ENCODE peak calls at places on chromosomes 2 and 18, in eight cellular contexts. One of them, this sample, is unnamed.

GRCh38 chr2:71801969-71802368 is 345.7 kb downstream of the CYP26B1 start:
- DNase-seq in HL-60: no peak
- DNase-seq in WTC11: peak; percentile 88
- DNase-seq in osteocyte: no peak
- DNase-seq in A549: peak; percentile 58
- DNase-seq in coronary artery: peak; percentile 76
- DNase-seq in GM20000: no peak
- DNase-seq in psoas muscle: peak; percentile 84
- DNase-seq in this sample: no peak

GRCh38 chr2:151880586-151880985 is 52.4 kb upstream of the ARL5A start:
- DNase-seq in HL-60: no peak
- DNase-seq in WTC11: no peak
- DNase-seq in osteocyte: no peak
- DNase-seq in A549: no peak
- DNase-seq in coronary artery: no peak
- DNase-seq in GM20000: no peak
- DNase-seq in psoas muscle: no peak
- DNase-seq in this sample: no peak

GRCh38 chr2:190451561-190452176 is 43.5 kb downstream of the MFSD6 start:
- DNase-seq in HL-60: no peak
- DNase-seq in WTC11: no peak
- DNase-seq in osteocyte: no peak
- DNase-seq in A549: no peak
- DNase-seq in coronary artery: no peak
- DNase-seq in GM20000: no peak
- DNase-seq in psoas muscle: no peak
- DNase-seq in this sample: no peak

GRCh38 chr2:239024226-239024625 is 176.3 kb downstream of the TWIST2 start:
- DNase-seq in HL-60: no peak
- DNase-seq in WTC11: no peak
- DNase-seq in osteocyte: no peak
- DNase-seq in A549: no peak
- DNase-seq in coronary artery: no peak
- DNase-seq in GM20000: no peak
- DNase-seq in psoas muscle: no peak
- DNase-seq in this sample: no peak

GRCh38 chr2:98348066-98348561 is 1.9 kb downstream of the CNGA3 start:
- DNase-seq in HL-60: no peak
- DNase-seq in WTC11: peak; percentile 67
- DNase-seq in osteocyte: no peak
- DNase-seq in A549: peak; percentile 19
- DNase-seq in coronary artery: no peak
- DNase-seq in GM20000: no peak
- DNase-seq in psoas muscle: no peak
- DNase-seq in this sample: no peak

GRCh38 chr2:164504253-164504652 is 117.0 kb downstream of the GRB14 start:
- DNase-seq in HL-60: no peak
- DNase-seq in WTC11: peak; percentile 69
- DNase-seq in osteocyte: no peak
- DNase-seq in A549: peak; percentile 29
- DNase-seq in coronary artery: no peak
- DNase-seq in GM20000: no peak
- DNase-seq in psoas muscle: no peak
- DNase-seq in this sample: no peak

GRCh38 chr2:161273038-161273760 is 35.0 kb upstream of the PSMD14 start:
- DNase-seq in HL-60: no peak
- DNase-seq in WTC11: no peak
- DNase-seq in osteocyte: no peak
- DNase-seq in A549: peak; percentile 63
- DNase-seq in coronary artery: no peak
- DNase-seq in GM20000: peak; percentile 39
- DNase-seq in psoas muscle: no peak
- DNase-seq in this sample: no peak

GRCh38 chr18:51235011-51235789 is 37.7 kb upstream of the MEX3C start:
- DNase-seq in HL-60: no peak
- DNase-seq in WTC11: no peak
- DNase-seq in osteocyte: peak; percentile 74
- DNase-seq in A549: peak; percentile 48
- DNase-seq in coronary artery: no peak
- DNase-seq in GM20000: peak; percentile 13
- DNase-seq in psoas muscle: no peak
- DNase-seq in this sample: no peak

GRCh38 chr2:189933911-189934399 is 128.6 kb downstream of the MSTN start:
- DNase-seq in HL-60: no peak
- DNase-seq in WTC11: no peak
- DNase-seq in osteocyte: no peak
- DNase-seq in A549: peak; percentile 70
- DNase-seq in coronary artery: no peak
- DNase-seq in GM20000: no peak
- DNase-seq in psoas muscle: no peak
- DNase-seq in this sample: no peak

GRCh38 chr2:203758841-203759691 is 52.6 kb downstream of the CD28 start:
- DNase-seq in HL-60: peak; percentile 28
- DNase-seq in WTC11: no peak
- DNase-seq in osteocyte: no peak
- DNase-seq in A549: peak; percentile 48
- DNase-seq in coronary artery: no peak
- DNase-seq in GM20000: no peak
- DNase-seq in psoas muscle: no peak
- DNase-seq in this sample: no peak

GRCh38 chr2:177682768-177683472 is 290.3 kb downstream of the AGPS start:
- DNase-seq in HL-60: no peak
- DNase-seq in WTC11: no peak
- DNase-seq in osteocyte: no peak
- DNase-seq in A549: no peak
- DNase-seq in coronary artery: no peak
- DNase-seq in GM20000: no peak
- DNase-seq in psoas muscle: no peak
- DNase-seq in this sample: no peak

GRCh38 chr2:240203031-240203841 is 62.8 kb upstream of the OTOS start:
- DNase-seq in HL-60: no peak
- DNase-seq in WTC11: no peak
- DNase-seq in osteocyte: no peak
- DNase-seq in A549: no peak
- DNase-seq in coronary artery: no peak
- DNase-seq in GM20000: no peak
- DNase-seq in psoas muscle: no peak
- DNase-seq in this sample: no peak

GRCh38 chr2:18690342-18690741 is 101.0 kb upstream of the NT5C1B start:
- DNase-seq in HL-60: no peak
- DNase-seq in WTC11: peak; percentile 76
- DNase-seq in osteocyte: no peak
- DNase-seq in A549: peak; percentile 16
- DNase-seq in coronary artery: no peak
- DNase-seq in GM20000: no peak
- DNase-seq in psoas muscle: no peak
- DNase-seq in this sample: no peak

GRCh38 chr2:240205348-240205747 is 64.9 kb upstream of the OTOS start:
- DNase-seq in HL-60: no peak
- DNase-seq in WTC11: peak; percentile 20
- DNase-seq in osteocyte: no peak
- DNase-seq in A549: peak; percentile 45
- DNase-seq in coronary artery: no peak
- DNase-seq in GM20000: no peak
- DNase-seq in psoas muscle: peak; percentile 85
- DNase-seq in this sample: peak; percentile 14

GRCh38 chr2:133072837-133073694 is 403.1 kb upstream of the LYPD1 start:
- DNase-seq in HL-60: no peak
- DNase-seq in WTC11: no peak
- DNase-seq in osteocyte: no peak
- DNase-seq in A549: peak; percentile 7
- DNase-seq in coronary artery: no peak
- DNase-seq in GM20000: no peak
- DNase-seq in psoas muscle: no peak
- DNase-seq in this sample: no peak

GRCh38 chr2:121591199-121591598 is 58.1 kb downstream of the CLASP1 start:
- DNase-seq in HL-60: no peak
- DNase-seq in WTC11: no peak
- DNase-seq in osteocyte: no peak
- DNase-seq in A549: no peak
- DNase-seq in coronary artery: no peak
- DNase-seq in GM20000: no peak
- DNase-seq in psoas muscle: no peak
- DNase-seq in this sample: no peak

GRCh38 chr2:64914735-64915509 is 74.3 kb upstream of the SLC1A4 start:
- DNase-seq in HL-60: no peak
- DNase-seq in WTC11: no peak
- DNase-seq in osteocyte: no peak
- DNase-seq in A549: no peak
- DNase-seq in coronary artery: no peak
- DNase-seq in GM20000: peak; percentile 70
- DNase-seq in psoas muscle: no peak
- DNase-seq in this sample: no peak

GRCh38 chr2:126889501-126890135 is 9.1 kb upstream of the TEX51 start:
- DNase-seq in HL-60: no peak
- DNase-seq in WTC11: no peak
- DNase-seq in osteocyte: no peak
- DNase-seq in A549: no peak
- DNase-seq in coronary artery: peak; percentile 26
- DNase-seq in GM20000: no peak
- DNase-seq in psoas muscle: no peak
- DNase-seq in this sample: no peak

GRCh38 chr2:188813315-188813714 is 160.9 kb upstream of the COL3A1 start:
- DNase-seq in HL-60: no peak
- DNase-seq in WTC11: no peak
- DNase-seq in osteocyte: no peak
- DNase-seq in A549: no peak
- DNase-seq in coronary artery: no peak
- DNase-seq in GM20000: no peak
- DNase-seq in psoas muscle: no peak
- DNase-seq in this sample: no peak

GRCh38 chr18:43159091-43159490 is 43.6 kb upstream of the RIT2 start:
- DNase-seq in HL-60: no peak
- DNase-seq in WTC11: no peak
- DNase-seq in osteocyte: no peak
- DNase-seq in A549: no peak
- DNase-seq in coronary artery: no peak
- DNase-seq in GM20000: no peak
- DNase-seq in psoas muscle: no peak
- DNase-seq in this sample: no peak

GRCh38 chr2:190469770-190470169 is 61.6 kb downstream of the MFSD6 start:
- DNase-seq in HL-60: peak; percentile 1
- DNase-seq in WTC11: no peak
- DNase-seq in osteocyte: no peak
- DNase-seq in A549: peak; percentile 91
- DNase-seq in coronary artery: no peak
- DNase-seq in GM20000: no peak
- DNase-seq in psoas muscle: no peak
- DNase-seq in this sample: no peak

GRCh38 chr2:145036421-145036901 is 516.5 kb upstream of the ZEB2 start:
- DNase-seq in HL-60: no peak
- DNase-seq in WTC11: no peak
- DNase-seq in osteocyte: no peak
- DNase-seq in A549: peak; percentile 37
- DNase-seq in coronary artery: no peak
- DNase-seq in GM20000: no peak
- DNase-seq in psoas muscle: no peak
- DNase-seq in this sample: no peak

DNA sequence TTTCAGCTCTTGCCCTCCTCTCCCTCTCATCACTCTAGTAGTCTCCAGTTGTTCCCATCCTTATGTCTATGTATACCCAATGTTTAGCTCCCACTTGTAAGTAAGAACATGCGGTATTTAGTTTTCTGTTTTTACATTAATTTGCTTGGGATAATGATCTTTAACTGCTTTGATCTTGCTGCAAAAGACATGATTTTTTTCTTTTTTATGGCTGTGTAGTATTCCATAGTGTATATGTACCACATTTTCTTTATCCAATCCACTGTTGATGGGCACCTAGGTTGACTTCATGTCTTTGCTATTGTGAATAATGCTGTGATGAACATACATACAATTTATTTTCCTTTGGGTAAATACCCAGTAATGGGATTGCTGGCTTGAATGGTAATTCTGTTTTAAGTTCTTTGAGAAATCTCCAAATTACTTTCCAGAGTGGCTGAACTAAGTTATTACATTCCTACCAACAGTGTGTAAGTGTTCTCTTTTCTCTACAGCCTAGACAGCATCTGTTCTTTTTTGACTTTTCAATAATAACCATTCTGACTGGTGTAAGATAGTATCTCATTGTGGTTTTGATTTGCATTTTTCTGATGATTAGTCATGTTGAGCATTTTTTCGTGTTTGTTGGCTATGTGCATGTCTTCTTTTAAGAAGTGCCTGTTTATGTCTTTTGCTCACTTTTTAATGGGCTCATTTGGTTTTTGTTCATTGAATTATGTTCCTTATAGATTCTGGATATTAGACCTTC is 179.6 kb upstream of the SLC39A10 start:
- DNase-seq in HL-60: no peak
- DNase-seq in WTC11: no peak
- DNase-seq in osteocyte: no peak
- DNase-seq in A549: no peak
- DNase-seq in coronary artery: no peak
- DNase-seq in GM20000: no peak
- DNase-seq in psoas muscle: no peak
- DNase-seq in this sample: no peak
- TF ChIP-seq CTCF in HL-60: no peak
- TF ChIP-seq CTCF in WTC11: no peak
- TF ChIP-seq CTCF in osteocyte: no peak
- TF ChIP-seq CTCF in A549: no peak
- TF ChIP-seq CTCF in coronary artery: no peak
- TF ChIP-seq CTCF in GM20000: no peak
- TF ChIP-seq CTCF in psoas muscle: no peak
- TF ChIP-seq CTCF in this sample: no peak

GRCh38 chr2:157470321-157470720 is 26.4 kb upstream of the CYTIP start:
- DNase-seq in HL-60: no peak
- DNase-seq in WTC11: no peak
- DNase-seq in osteocyte: no peak
- DNase-seq in A549: no peak
- DNase-seq in coronary artery: no peak
- DNase-seq in GM20000: peak; percentile 42
- DNase-seq in psoas muscle: no peak
- DNase-seq in this sample: no peak
- TF ChIP-seq CTCF in HL-60: no peak
- TF ChIP-seq CTCF in WTC11: no peak
- TF ChIP-seq CTCF in osteocyte: no peak
- TF ChIP-seq CTCF in A549: no peak
- TF ChIP-seq CTCF in coronary artery: no peak
- TF ChIP-seq CTCF in GM20000: no peak
- TF ChIP-seq CTCF in psoas muscle: no peak
- TF ChIP-seq CTCF in this sample: no peak

DNA sequence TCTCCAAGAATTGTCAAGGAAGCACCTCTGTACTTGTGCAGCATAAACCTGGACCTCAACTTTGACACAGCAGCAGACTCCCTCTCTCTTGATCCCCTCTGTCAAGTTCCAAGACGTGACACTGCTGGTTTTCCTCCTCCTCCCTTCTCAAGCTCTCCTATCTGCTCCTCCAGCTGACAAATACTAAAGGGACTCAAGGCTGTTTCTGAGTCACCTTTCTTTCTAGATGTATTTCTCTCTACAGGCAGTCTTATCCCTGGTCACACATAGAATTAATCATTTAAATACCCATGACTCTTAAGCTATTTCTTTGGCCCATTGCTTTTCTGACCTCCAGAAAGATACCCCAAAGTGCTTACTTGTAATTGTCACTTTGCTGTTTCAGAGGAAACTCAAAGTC is 53.5 kb downstream of the SEPTIN10 start:
- DNase-seq in HL-60: no peak
- DNase-seq in WTC11: no peak
- DNase-seq in osteocyte: no peak
- DNase-seq in A549: peak; percentile 40
- DNase-seq in coronary artery: no peak
- DNase-seq in GM20000: no peak
- DNase-seq in psoas muscle: no peak
- DNase-seq in this sample: no peak
- TF ChIP-seq CTCF in HL-60: no peak
- TF ChIP-seq CTCF in WTC11: no peak
- TF ChIP-seq CTCF in osteocyte: no peak
- TF ChIP-seq CTCF in A549: no peak
- TF ChIP-seq CTCF in coronary artery: no peak
- TF ChIP-seq CTCF in GM20000: no peak
- TF ChIP-seq CTCF in psoas muscle: no peak
- TF ChIP-seq CTCF in this sample: no peak

GRCh38 chr2:174888646-174889271 is 116.4 kb downstream of the CHN1 start:
- DNase-seq in HL-60: no peak
- DNase-seq in WTC11: no peak
- DNase-seq in osteocyte: no peak
- DNase-seq in A549: no peak
- DNase-seq in coronary artery: no peak
- DNase-seq in GM20000: no peak
- DNase-seq in psoas muscle: no peak
- DNase-seq in this sample: no peak
- TF ChIP-seq CTCF in HL-60: no peak
- TF ChIP-seq CTCF in WTC11: no peak
- TF ChIP-seq CTCF in osteocyte: peak; percentile 29
- TF ChIP-seq CTCF in A549: no peak
- TF ChIP-seq CTCF in coronary artery: no peak
- TF ChIP-seq CTCF in GM20000: no peak
- TF ChIP-seq CTCF in psoas muscle: no peak
- TF ChIP-seq CTCF in this sample: no peak

This sample was measured in natural killer cell.